ENCODE peak calls at places on chromosomes 12 and 14, in six cellular contexts. One of them, this sample, is unnamed.

GRCh38 chr12:95286713-95287112 is 69.1 kb downstream of the VEZT start:
- DNase-seq in H1: no peak
- DNase-seq in HL-60: no peak
- DNase-seq in HepG2: no peak
- DNase-seq in K562: no peak
- DNase-seq in GM12878: no peak
- DNase-seq in this sample: no peak

GRCh38 chr12:15928870-15929571 is 17.9 kb downstream of the DERA start:
- DNase-seq in GM12878: peak
- DNase-seq in HepG2: no peak
- DNase-seq in H1: no peak
- DNase-seq in K562: no peak
- DNase-seq in HL-60: no peak
- DNase-seq in this sample: no peak

GRCh38 chr14:60652674-60653387 is 3.6 kb upstream of the SIX1 start:
- DNase-seq in H1: no peak
- DNase-seq in GM12878: no peak
- DNase-seq in HepG2: no peak
- DNase-seq in K562: no peak
- DNase-seq in HL-60: no peak
- DNase-seq in this sample: peak

GRCh38 chr12:24226745-24227350 is 277.4 kb upstream of the SOX5 start:
- DNase-seq in HL-60: no peak
- DNase-seq in K562: no peak
- DNase-seq in GM12878: no peak
- DNase-seq in HepG2: peak
- DNase-seq in H1: no peak
- DNase-seq in this sample: no peak

GRCh38 chr14:103748539-103748867 is 32.9 kb downstream of the ZFYVE21 start:
- DNase-seq in K562: no peak
- DNase-seq in GM12878: no peak
- DNase-seq in HepG2: no peak
- DNase-seq in H1: no peak
- DNase-seq in HL-60: no peak
- DNase-seq in this sample: no peak

GRCh38 chr12:131025234-131025633 is 71.5 kb downstream of the ADGRD1 start:
- DNase-seq in HepG2: no peak
- DNase-seq in GM12878: no peak
- DNase-seq in K562: no peak
- DNase-seq in H1: no peak
- DNase-seq in HL-60: no peak
- DNase-seq in this sample: no peak

GRCh38 chr12:9851927-9852326 is 17.2 kb downstream of the CLEC2B start:
- DNase-seq in HL-60: no peak
- DNase-seq in K562: no peak
- DNase-seq in GM12878: no peak
- DNase-seq in H1: no peak
- DNase-seq in HepG2: no peak
- DNase-seq in this sample: no peak

GRCh38 chr12:68012712-68013111 is 23.5 kb downstream of the IFNG-AS1 start:
- DNase-seq in GM12878: peak
- DNase-seq in HL-60: no peak
- DNase-seq in HepG2: no peak
- DNase-seq in K562: no peak
- DNase-seq in H1: no peak
- DNase-seq in this sample: no peak

GRCh38 chr12:109998241-109998903 is 858 bp upstream of the ANKRD13A start:
- DNase-seq in H1: no peak
- DNase-seq in HL-60: no peak
- DNase-seq in GM12878: no peak
- DNase-seq in K562: no peak
- DNase-seq in HepG2: no peak
- DNase-seq in this sample: no peak

GRCh38 chr12:48291511-48291910 is 59.2 kb downstream of the ZNF641 start:
- DNase-seq in GM12878: no peak
- DNase-seq in HL-60: no peak
- DNase-seq in H1: no peak
- DNase-seq in K562: no peak
- DNase-seq in HepG2: no peak
- DNase-seq in this sample: no peak

GRCh38 chr12:14777271-14777670 is 26.0 kb downstream of the WBP11 start:
- DNase-seq in HepG2: peak
- DNase-seq in K562: no peak
- DNase-seq in HL-60: no peak
- DNase-seq in H1: no peak
- DNase-seq in GM12878: no peak
- DNase-seq in this sample: no peak

GRCh38 chr12:66916189-66916588 is 237.3 kb upstream of the GRIP1 start:
- DNase-seq in HepG2: no peak
- DNase-seq in K562: no peak
- DNase-seq in GM12878: no peak
- DNase-seq in H1: no peak
- DNase-seq in HL-60: no peak
- DNase-seq in this sample: no peak

GRCh38 chr14:90705052-90705392 is 111.2 kb downstream of the TTC7B start:
- DNase-seq in H1: no peak
- DNase-seq in GM12878: no peak
- DNase-seq in K562: no peak
- DNase-seq in HL-60: no peak
- DNase-seq in HepG2: no peak
- DNase-seq in this sample: no peak

GRCh38 chr14:90551070-90551704 is 154.4 kb downstream of the CALM1 start:
- DNase-seq in GM12878: no peak
- DNase-seq in HepG2: no peak
- DNase-seq in H1: no peak
- DNase-seq in K562: no peak
- DNase-seq in HL-60: no peak
- DNase-seq in this sample: no peak

GRCh38 chr12:110798461-110798860 is 48.3 kb upstream of the CCDC63 start:
- DNase-seq in H1: no peak
- DNase-seq in HL-60: no peak
- DNase-seq in GM12878: no peak
- DNase-seq in K562: no peak
- DNase-seq in HepG2: no peak
- DNase-seq in this sample: no peak

GRCh38 chr12:14394317-14395058 is 29.0 kb downstream of the ATF7IP start:
- DNase-seq in HL-60: peak
- DNase-seq in K562: peak
- DNase-seq in GM12878: peak
- DNase-seq in H1: no peak
- DNase-seq in HepG2: peak
- DNase-seq in this sample: peak

GRCh38 chr12:11067514-11067913 is 5.4 kb upstream of the TAS2R46 start:
- DNase-seq in K562: no peak
- DNase-seq in HL-60: no peak
- DNase-seq in HepG2: no peak
- DNase-seq in H1: no peak
- DNase-seq in GM12878: no peak
- DNase-seq in this sample: no peak

GRCh38 chr12:94956936-94957464 is 46.5 kb downstream of the NDUFA12 start:
- DNase-seq in H1: no peak
- DNase-seq in HL-60: no peak
- DNase-seq in K562: no peak
- DNase-seq in GM12878: no peak
- DNase-seq in HepG2: no peak
- DNase-seq in this sample: no peak

GRCh38 chr14:69685217-69685616 is 73.8 kb downstream of the SUSD6 start:
- DNase-seq in HL-60: no peak
- DNase-seq in K562: no peak
- DNase-seq in H1: no peak
- DNase-seq in GM12878: no peak
- DNase-seq in HepG2: no peak
- DNase-seq in this sample: no peak

GRCh38 chr12:9636807-9637206 is 29.1 kb upstream of the KLRB1 start:
- DNase-seq in GM12878: no peak
- DNase-seq in H1: no peak
- DNase-seq in HepG2: peak
- DNase-seq in HL-60: no peak
- DNase-seq in K562: peak
- DNase-seq in this sample: no peak

GRCh38 chr14:71397371-71397770 is 490.1 kb downstream of the PCNX1 start:
- DNase-seq in H1: no peak
- DNase-seq in GM12878: no peak
- DNase-seq in HepG2: no peak
- DNase-seq in HL-60: no peak
- DNase-seq in K562: no peak
- DNase-seq in this sample: peak

GRCh38 chr14:78154827-78155226 is 15.3 kb upstream of the NRXN3 start:
- DNase-seq in GM12878: no peak
- DNase-seq in HepG2: no peak
- DNase-seq in HL-60: no peak
- DNase-seq in H1: peak
- DNase-seq in K562: peak
- DNase-seq in this sample: no peak

GRCh38 chr14:104721704-104722431 is 2.2 kb upstream of the ADSS1 start:
- DNase-seq in H1: no peak
- DNase-seq in HepG2: no peak
- DNase-seq in GM12878: no peak
- DNase-seq in K562: no peak
- DNase-seq in HL-60: no peak
- DNase-seq in this sample: no peak

GRCh38 chr12:108597559-108598471 is at the start of gene TMEM119:
- DNase-seq in HL-60: peak
- DNase-seq in HepG2: no peak
- DNase-seq in K562: peak
- DNase-seq in H1: no peak
- DNase-seq in GM12878: no peak
- DNase-seq in this sample: peak

GRCh38 chr12:501722-502447 is 42.1 kb downstream of the B4GALNT3 start:
- DNase-seq in HL-60: no peak
- DNase-seq in HepG2: no peak
- DNase-seq in K562: no peak
- DNase-seq in GM12878: no peak
- DNase-seq in H1: no peak
- DNase-seq in this sample: no peak
- H3K27ac ChIP-seq in HL-60: no peak
- H3K27ac ChIP-seq in HepG2: no peak
- H3K27ac ChIP-seq in K562: no peak
- H3K27ac ChIP-seq in GM12878: no peak
- H3K27ac ChIP-seq in H1: peak
- H3K27ac ChIP-seq in this sample: no peak

GRCh38 chr14:29163109-29163508 is 396.5 kb downstream of the FOXG1 start:
- DNase-seq in GM12878: no peak
- DNase-seq in HepG2: no peak
- DNase-seq in H1: no peak
- DNase-seq in HL-60: no peak
- DNase-seq in K562: no peak
- DNase-seq in this sample: no peak

GRCh38 chr14:29168149-29168548 is 401.6 kb downstream of the FOXG1 start:
- DNase-seq in GM12878: no peak
- DNase-seq in HL-60: no peak
- DNase-seq in K562: peak
- DNase-seq in HepG2: peak
- DNase-seq in H1: no peak
- DNase-seq in this sample: peak

GRCh38 chr14:29169408-29169807 is 402.8 kb downstream of the FOXG1 start:
- DNase-seq in HL-60: no peak
- DNase-seq in K562: no peak
- DNase-seq in HepG2: no peak
- DNase-seq in GM12878: no peak
- DNase-seq in H1: no peak
- DNase-seq in this sample: no peak

DNA sequence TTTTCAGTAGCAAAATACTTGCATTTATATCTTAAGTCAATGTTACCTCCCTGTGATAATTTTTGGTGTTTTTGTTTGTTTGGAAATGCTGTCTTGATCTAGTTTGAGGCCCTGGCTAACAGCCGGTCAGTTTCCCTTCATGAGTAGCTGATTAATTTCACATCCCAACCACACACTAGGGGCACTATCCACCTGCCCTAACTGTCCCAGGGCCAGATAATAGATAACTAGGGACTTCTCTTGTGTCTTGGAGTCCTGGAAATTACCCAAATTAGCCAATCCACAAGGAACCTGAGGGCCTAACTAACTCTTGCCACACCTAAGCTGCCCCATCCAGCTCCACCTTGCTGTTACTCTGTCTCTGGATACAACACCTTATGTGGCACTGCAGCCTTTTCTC is 399.9 kb downstream of the FOXG1 start:
- DNase-seq in HL-60: no peak
- DNase-seq in GM12878: no peak
- DNase-seq in H1: no peak
- DNase-seq in HepG2: no peak
- DNase-seq in K562: no peak
- DNase-seq in this sample: no peak
- TF ChIP-seq GABPA in HL-60: no peak
- TF ChIP-seq GABPA in GM12878: no peak
- TF ChIP-seq GABPA in H1: no peak
- TF ChIP-seq GABPA in HepG2: no peak
- TF ChIP-seq GABPA in K562: no peak
- TF ChIP-seq GABPA in this sample: no peak

GRCh38 chr14:72699433-72699832 is 194.5 kb downstream of the DPF3 start:
- DNase-seq in GM12878: no peak
- DNase-seq in HL-60: no peak
- DNase-seq in HepG2: no peak
- DNase-seq in H1: no peak
- DNase-seq in K562: no peak
- DNase-seq in this sample: no peak

GRCh38 chr14:72701232-72701555 is 192.7 kb downstream of the DPF3 start:
- DNase-seq in HepG2: no peak
- DNase-seq in HL-60: no peak
- DNase-seq in H1: no peak
- DNase-seq in K562: no peak
- DNase-seq in GM12878: no peak
- DNase-seq in this sample: peak

GRCh38 chr14:72701610-72702009 is 192.3 kb downstream of the DPF3 start:
- DNase-seq in HL-60: no peak
- DNase-seq in HepG2: no peak
- DNase-seq in H1: no peak
- DNase-seq in K562: no peak
- DNase-seq in GM12878: no peak
- DNase-seq in this sample: peak

GRCh38 chr14:72699852-72700257 is 194.0 kb downstream of the DPF3 start:
- DNase-seq in K562: no peak
- DNase-seq in HepG2: no peak
- DNase-seq in GM12878: no peak
- DNase-seq in HL-60: peak
- DNase-seq in H1: no peak
- DNase-seq in this sample: no peak

GRCh38 chr14:72700338-72701231 is 193.3 kb downstream of the DPF3 start:
- DNase-seq in GM12878: no peak
- DNase-seq in HL-60: no peak
- DNase-seq in K562: no peak
- DNase-seq in H1: no peak
- DNase-seq in HepG2: no peak
- DNase-seq in this sample: no peak
- H3K27ac ChIP-seq in GM12878: no peak
- H3K27ac ChIP-seq in HL-60: no peak
- H3K27ac ChIP-seq in K562: no peak
- H3K27ac ChIP-seq in H1: no peak
- H3K27ac ChIP-seq in HepG2: no peak
- H3K27ac ChIP-seq in this sample: no peak

DNA sequence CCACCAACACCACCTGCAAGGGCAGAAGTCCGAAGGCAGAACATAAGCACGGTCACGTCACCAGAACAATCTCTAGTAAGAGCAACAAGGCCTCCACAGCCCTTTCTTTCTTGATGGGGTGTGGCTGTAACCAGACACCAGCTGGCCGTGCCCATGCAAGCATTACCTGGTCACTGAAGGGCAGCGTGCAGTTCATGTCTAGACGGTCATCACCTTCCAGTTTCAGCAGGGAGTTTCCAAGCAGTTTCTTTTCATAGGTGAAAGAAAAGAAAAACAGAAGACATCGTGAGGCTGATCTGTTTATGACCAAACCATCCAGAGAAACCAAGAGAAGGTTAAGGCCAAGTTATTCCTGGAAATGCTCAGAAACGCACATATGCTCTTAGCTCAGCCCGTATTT is 42.4 kb downstream of the PRKAB1 start:
- DNase-seq in K562: no peak
- DNase-seq in GM12878: no peak
- DNase-seq in H1: no peak
- DNase-seq in HepG2: no peak
- DNase-seq in HL-60: no peak
- DNase-seq in this sample: no peak
- TF ChIP-seq GABPA in K562: no peak
- TF ChIP-seq GABPA in GM12878: no peak
- TF ChIP-seq GABPA in H1: no peak
- TF ChIP-seq GABPA in HepG2: no peak
- TF ChIP-seq GABPA in HL-60: no peak
- TF ChIP-seq GABPA in this sample: no peak